ENCODE peak calls at places on chromosomes 16 and 17, in eight cellular contexts. One of them, this sample, is unnamed.

GRCh38 chr17:31598388-31598760 is 206.9 kb downstream of the RAB11FIP4 start:
- DNase-seq in stimulated activated CD4-positive, alpha-beta T cell treated with anti-CD3 and anti-CD28 coated beads, Interleukin-4, amount 100 ng/mL, for 4 hours: no peak
- DNase-seq in ecto neural progenitor cell: no peak
- DNase-seq in memory B cell: no peak
- DNase-seq in stimulated activated naive B cell treated with anti-CD40 and anti-IgM and Interleukin-4, amounts not matched to agents 10 μg/mL and 1 μg/mL and 100 μg/mL, for 72 hours: no peak
- DNase-seq in fibroblast of villous mesenchyme: no peak
- DNase-seq in EL: no peak
- DNase-seq in sciatic nerve: no peak
- DNase-seq in this sample: no peak

GRCh38 chr16:11333696-11334095 is 11.6 kb upstream of the RMI2 start:
- DNase-seq in sciatic nerve: no peak
- DNase-seq in memory B cell: no peak
- DNase-seq in EL: peak
- DNase-seq in stimulated activated CD4-positive, alpha-beta T cell treated with anti-CD3 and anti-CD28 coated beads, Interleukin-4, amount 100 ng/mL, for 4 hours: no peak
- DNase-seq in stimulated activated naive B cell treated with anti-CD40 and anti-IgM and Interleukin-4, amounts not matched to agents 10 μg/mL and 1 μg/mL and 100 μg/mL, for 72 hours: no peak
- DNase-seq in fibroblast of villous mesenchyme: peak
- DNase-seq in ecto neural progenitor cell: no peak
- DNase-seq in this sample: no peak

GRCh38 chr17:40602445-40603443 is 37.5 kb upstream of the CCR7 start:
- DNase-seq in sciatic nerve: no peak
- DNase-seq in ecto neural progenitor cell: no peak
- DNase-seq in EL: no peak
- DNase-seq in stimulated activated CD4-positive, alpha-beta T cell treated with anti-CD3 and anti-CD28 coated beads, Interleukin-4, amount 100 ng/mL, for 4 hours: peak
- DNase-seq in fibroblast of villous mesenchyme: peak
- DNase-seq in stimulated activated naive B cell treated with anti-CD40 and anti-IgM and Interleukin-4, amounts not matched to agents 10 μg/mL and 1 μg/mL and 100 μg/mL, for 72 hours: peak
- DNase-seq in memory B cell: no peak
- DNase-seq in this sample: no peak

GRCh38 chr17:15395091-15395490 is 53.7 kb upstream of the TEKT3 start:
- DNase-seq in ecto neural progenitor cell: peak
- DNase-seq in sciatic nerve: no peak
- DNase-seq in memory B cell: no peak
- DNase-seq in EL: no peak
- DNase-seq in fibroblast of villous mesenchyme: peak
- DNase-seq in stimulated activated CD4-positive, alpha-beta T cell treated with anti-CD3 and anti-CD28 coated beads, Interleukin-4, amount 100 ng/mL, for 4 hours: no peak
- DNase-seq in stimulated activated naive B cell treated with anti-CD40 and anti-IgM and Interleukin-4, amounts not matched to agents 10 μg/mL and 1 μg/mL and 100 μg/mL, for 72 hours: no peak
- DNase-seq in this sample: no peak

GRCh38 chr16:75789237-75789636 is 62.9 kb upstream of the CPHXL start:
- DNase-seq in sciatic nerve: no peak
- DNase-seq in fibroblast of villous mesenchyme: peak
- DNase-seq in ecto neural progenitor cell: no peak
- DNase-seq in memory B cell: no peak
- DNase-seq in stimulated activated CD4-positive, alpha-beta T cell treated with anti-CD3 and anti-CD28 coated beads, Interleukin-4, amount 100 ng/mL, for 4 hours: no peak
- DNase-seq in EL: peak
- DNase-seq in stimulated activated naive B cell treated with anti-CD40 and anti-IgM and Interleukin-4, amounts not matched to agents 10 μg/mL and 1 μg/mL and 100 μg/mL, for 72 hours: no peak
- DNase-seq in this sample: no peak

GRCh38 chr16:84686702-84687298 is 13.0 kb upstream of the USP10 start:
- DNase-seq in stimulated activated CD4-positive, alpha-beta T cell treated with anti-CD3 and anti-CD28 coated beads, Interleukin-4, amount 100 ng/mL, for 4 hours: no peak
- DNase-seq in ecto neural progenitor cell: no peak
- DNase-seq in stimulated activated naive B cell treated with anti-CD40 and anti-IgM and Interleukin-4, amounts not matched to agents 10 μg/mL and 1 μg/mL and 100 μg/mL, for 72 hours: no peak
- DNase-seq in memory B cell: no peak
- DNase-seq in EL: no peak
- DNase-seq in fibroblast of villous mesenchyme: no peak
- DNase-seq in sciatic nerve: no peak
- DNase-seq in this sample: no peak

GRCh38 chr16:11105038-11105903 is 150.7 kb downstream of the SOCS1 start:
- DNase-seq in fibroblast of villous mesenchyme: peak
- DNase-seq in ecto neural progenitor cell: no peak
- DNase-seq in EL: peak
- DNase-seq in memory B cell: peak
- DNase-seq in stimulated activated naive B cell treated with anti-CD40 and anti-IgM and Interleukin-4, amounts not matched to agents 10 μg/mL and 1 μg/mL and 100 μg/mL, for 72 hours: peak
- DNase-seq in stimulated activated CD4-positive, alpha-beta T cell treated with anti-CD3 and anti-CD28 coated beads, Interleukin-4, amount 100 ng/mL, for 4 hours: peak
- DNase-seq in sciatic nerve: no peak
- DNase-seq in this sample: no peak

GRCh38 chr16:1414532-1415265 is at the start of gene UNKL:
- DNase-seq in ecto neural progenitor cell: peak
- DNase-seq in stimulated activated CD4-positive, alpha-beta T cell treated with anti-CD3 and anti-CD28 coated beads, Interleukin-4, amount 100 ng/mL, for 4 hours: peak
- DNase-seq in sciatic nerve: peak
- DNase-seq in EL: peak
- DNase-seq in fibroblast of villous mesenchyme: peak
- DNase-seq in stimulated activated naive B cell treated with anti-CD40 and anti-IgM and Interleukin-4, amounts not matched to agents 10 μg/mL and 1 μg/mL and 100 μg/mL, for 72 hours: peak
- DNase-seq in memory B cell: peak
- DNase-seq in this sample: peak

GRCh38 chr17:77570565-77570898 is 388.0 kb upstream of the TNRC6C start:
- DNase-seq in memory B cell: no peak
- DNase-seq in stimulated activated CD4-positive, alpha-beta T cell treated with anti-CD3 and anti-CD28 coated beads, Interleukin-4, amount 100 ng/mL, for 4 hours: no peak
- DNase-seq in stimulated activated naive B cell treated with anti-CD40 and anti-IgM and Interleukin-4, amounts not matched to agents 10 μg/mL and 1 μg/mL and 100 μg/mL, for 72 hours: no peak
- DNase-seq in EL: no peak
- DNase-seq in fibroblast of villous mesenchyme: no peak
- DNase-seq in sciatic nerve: no peak
- DNase-seq in ecto neural progenitor cell: peak
- DNase-seq in this sample: no peak

GRCh38 chr17:69525920-69526841 is 111.7 kb downstream of the MAP2K6 start:
- DNase-seq in sciatic nerve: no peak
- DNase-seq in ecto neural progenitor cell: no peak
- DNase-seq in memory B cell: no peak
- DNase-seq in stimulated activated naive B cell treated with anti-CD40 and anti-IgM and Interleukin-4, amounts not matched to agents 10 μg/mL and 1 μg/mL and 100 μg/mL, for 72 hours: no peak
- DNase-seq in fibroblast of villous mesenchyme: peak
- DNase-seq in stimulated activated CD4-positive, alpha-beta T cell treated with anti-CD3 and anti-CD28 coated beads, Interleukin-4, amount 100 ng/mL, for 4 hours: no peak
- DNase-seq in EL: peak
- DNase-seq in this sample: no peak

GRCh38 chr17:62802531-62803205 is 5.4 kb downstream of the MARCHF10 start:
- DNase-seq in stimulated activated naive B cell treated with anti-CD40 and anti-IgM and Interleukin-4, amounts not matched to agents 10 μg/mL and 1 μg/mL and 100 μg/mL, for 72 hours: no peak
- DNase-seq in stimulated activated CD4-positive, alpha-beta T cell treated with anti-CD3 and anti-CD28 coated beads, Interleukin-4, amount 100 ng/mL, for 4 hours: no peak
- DNase-seq in ecto neural progenitor cell: no peak
- DNase-seq in EL: no peak
- DNase-seq in sciatic nerve: no peak
- DNase-seq in fibroblast of villous mesenchyme: no peak
- DNase-seq in memory B cell: no peak
- DNase-seq in this sample: no peak

GRCh38 chr17:78448356-78448993 is 70.0 kb downstream of the PGS1 start:
- DNase-seq in stimulated activated naive B cell treated with anti-CD40 and anti-IgM and Interleukin-4, amounts not matched to agents 10 μg/mL and 1 μg/mL and 100 μg/mL, for 72 hours: no peak
- DNase-seq in stimulated activated CD4-positive, alpha-beta T cell treated with anti-CD3 and anti-CD28 coated beads, Interleukin-4, amount 100 ng/mL, for 4 hours: no peak
- DNase-seq in sciatic nerve: no peak
- DNase-seq in memory B cell: no peak
- DNase-seq in EL: no peak
- DNase-seq in fibroblast of villous mesenchyme: no peak
- DNase-seq in ecto neural progenitor cell: no peak
- DNase-seq in this sample: no peak

GRCh38 chr16:57773019-57773418 is 29.3 kb downstream of the KIFC3 start:
- DNase-seq in sciatic nerve: no peak
- DNase-seq in memory B cell: no peak
- DNase-seq in ecto neural progenitor cell: no peak
- DNase-seq in fibroblast of villous mesenchyme: no peak
- DNase-seq in stimulated activated CD4-positive, alpha-beta T cell treated with anti-CD3 and anti-CD28 coated beads, Interleukin-4, amount 100 ng/mL, for 4 hours: no peak
- DNase-seq in stimulated activated naive B cell treated with anti-CD40 and anti-IgM and Interleukin-4, amounts not matched to agents 10 μg/mL and 1 μg/mL and 100 μg/mL, for 72 hours: no peak
- DNase-seq in EL: no peak
- DNase-seq in this sample: no peak

GRCh38 chr16:22694887-22695382 is 119.0 kb upstream of the HS3ST2 start:
- DNase-seq in memory B cell: no peak
- DNase-seq in stimulated activated naive B cell treated with anti-CD40 and anti-IgM and Interleukin-4, amounts not matched to agents 10 μg/mL and 1 μg/mL and 100 μg/mL, for 72 hours: no peak
- DNase-seq in ecto neural progenitor cell: peak
- DNase-seq in EL: peak
- DNase-seq in stimulated activated CD4-positive, alpha-beta T cell treated with anti-CD3 and anti-CD28 coated beads, Interleukin-4, amount 100 ng/mL, for 4 hours: no peak
- DNase-seq in sciatic nerve: no peak
- DNase-seq in fibroblast of villous mesenchyme: peak
- DNase-seq in this sample: no peak

GRCh38 chr17:7548585-7549400 is at the start of gene TNFSF12:
- DNase-seq in sciatic nerve: peak
- DNase-seq in EL: peak
- DNase-seq in stimulated activated CD4-positive, alpha-beta T cell treated with anti-CD3 and anti-CD28 coated beads, Interleukin-4, amount 100 ng/mL, for 4 hours: peak
- DNase-seq in fibroblast of villous mesenchyme: peak
- DNase-seq in memory B cell: peak
- DNase-seq in ecto neural progenitor cell: no peak
- DNase-seq in stimulated activated naive B cell treated with anti-CD40 and anti-IgM and Interleukin-4, amounts not matched to agents 10 μg/mL and 1 μg/mL and 100 μg/mL, for 72 hours: no peak
- DNase-seq in this sample: peak

GRCh38 chr17:77884019-77884418 is 74.5 kb upstream of the TNRC6C start:
- DNase-seq in ecto neural progenitor cell: peak
- DNase-seq in stimulated activated CD4-positive, alpha-beta T cell treated with anti-CD3 and anti-CD28 coated beads, Interleukin-4, amount 100 ng/mL, for 4 hours: peak
- DNase-seq in fibroblast of villous mesenchyme: no peak
- DNase-seq in sciatic nerve: no peak
- DNase-seq in EL: no peak
- DNase-seq in stimulated activated naive B cell treated with anti-CD40 and anti-IgM and Interleukin-4, amounts not matched to agents 10 μg/mL and 1 μg/mL and 100 μg/mL, for 72 hours: no peak
- DNase-seq in memory B cell: no peak
- DNase-seq in this sample: no peak

GRCh38 chr17:75845058-75845711 is 981 bp upstream of the UNC13D start:
- DNase-seq in memory B cell: peak
- DNase-seq in stimulated activated CD4-positive, alpha-beta T cell treated with anti-CD3 and anti-CD28 coated beads, Interleukin-4, amount 100 ng/mL, for 4 hours: peak
- DNase-seq in sciatic nerve: peak
- DNase-seq in fibroblast of villous mesenchyme: peak
- DNase-seq in stimulated activated naive B cell treated with anti-CD40 and anti-IgM and Interleukin-4, amounts not matched to agents 10 μg/mL and 1 μg/mL and 100 μg/mL, for 72 hours: peak
- DNase-seq in EL: peak
- DNase-seq in ecto neural progenitor cell: peak
- DNase-seq in this sample: no peak

GRCh38 chr16:89314357-89314756 is 96.9 kb downstream of the ZNF778 start:
- DNase-seq in sciatic nerve: no peak
- DNase-seq in memory B cell: no peak
- DNase-seq in fibroblast of villous mesenchyme: no peak
- DNase-seq in EL: no peak
- DNase-seq in ecto neural progenitor cell: no peak
- DNase-seq in stimulated activated naive B cell treated with anti-CD40 and anti-IgM and Interleukin-4, amounts not matched to agents 10 μg/mL and 1 μg/mL and 100 μg/mL, for 72 hours: no peak
- DNase-seq in stimulated activated CD4-positive, alpha-beta T cell treated with anti-CD3 and anti-CD28 coated beads, Interleukin-4, amount 100 ng/mL, for 4 hours: peak
- DNase-seq in this sample: no peak

GRCh38 chr16:66271074-66272060 is 95.1 kb upstream of the CDH5 start:
- DNase-seq in stimulated activated CD4-positive, alpha-beta T cell treated with anti-CD3 and anti-CD28 coated beads, Interleukin-4, amount 100 ng/mL, for 4 hours: no peak
- DNase-seq in memory B cell: no peak
- DNase-seq in ecto neural progenitor cell: peak
- DNase-seq in sciatic nerve: peak
- DNase-seq in fibroblast of villous mesenchyme: no peak
- DNase-seq in EL: peak
- DNase-seq in stimulated activated naive B cell treated with anti-CD40 and anti-IgM and Interleukin-4, amounts not matched to agents 10 μg/mL and 1 μg/mL and 100 μg/mL, for 72 hours: no peak
- DNase-seq in this sample: no peak

GRCh38 chr17:75652934-75653549 is 13.9 kb downstream of the RECQL5 start:
- DNase-seq in stimulated activated CD4-positive, alpha-beta T cell treated with anti-CD3 and anti-CD28 coated beads, Interleukin-4, amount 100 ng/mL, for 4 hours: no peak
- DNase-seq in ecto neural progenitor cell: peak
- DNase-seq in stimulated activated naive B cell treated with anti-CD40 and anti-IgM and Interleukin-4, amounts not matched to agents 10 μg/mL and 1 μg/mL and 100 μg/mL, for 72 hours: no peak
- DNase-seq in sciatic nerve: peak
- DNase-seq in fibroblast of villous mesenchyme: peak
- DNase-seq in EL: peak
- DNase-seq in memory B cell: no peak
- DNase-seq in this sample: no peak

GRCh38 chr16:2019500-2019899 is at the start of gene NPW:
- DNase-seq in fibroblast of villous mesenchyme: no peak
- DNase-seq in EL: no peak
- DNase-seq in memory B cell: no peak
- DNase-seq in sciatic nerve: no peak
- DNase-seq in stimulated activated naive B cell treated with anti-CD40 and anti-IgM and Interleukin-4, amounts not matched to agents 10 μg/mL and 1 μg/mL and 100 μg/mL, for 72 hours: no peak
- DNase-seq in stimulated activated CD4-positive, alpha-beta T cell treated with anti-CD3 and anti-CD28 coated beads, Interleukin-4, amount 100 ng/mL, for 4 hours: peak
- DNase-seq in ecto neural progenitor cell: no peak
- DNase-seq in this sample: no peak

GRCh38 chr17:77393274-77393600 is 252.5 kb downstream of the SEC14L1 start:
- DNase-seq in sciatic nerve: no peak
- DNase-seq in EL: no peak
- DNase-seq in stimulated activated naive B cell treated with anti-CD40 and anti-IgM and Interleukin-4, amounts not matched to agents 10 μg/mL and 1 μg/mL and 100 μg/mL, for 72 hours: no peak
- DNase-seq in fibroblast of villous mesenchyme: no peak
- DNase-seq in stimulated activated CD4-positive, alpha-beta T cell treated with anti-CD3 and anti-CD28 coated beads, Interleukin-4, amount 100 ng/mL, for 4 hours: no peak
- DNase-seq in memory B cell: no peak
- DNase-seq in ecto neural progenitor cell: no peak
- DNase-seq in this sample: no peak

GRCh38 chr17:19311421-19312215 is 50.9 kb downstream of the B9D1 start:
- DNase-seq in sciatic nerve: no peak
- DNase-seq in stimulated activated naive B cell treated with anti-CD40 and anti-IgM and Interleukin-4, amounts not matched to agents 10 μg/mL and 1 μg/mL and 100 μg/mL, for 72 hours: no peak
- DNase-seq in ecto neural progenitor cell: no peak
- DNase-seq in stimulated activated CD4-positive, alpha-beta T cell treated with anti-CD3 and anti-CD28 coated beads, Interleukin-4, amount 100 ng/mL, for 4 hours: no peak
- DNase-seq in fibroblast of villous mesenchyme: no peak
- DNase-seq in EL: peak
- DNase-seq in memory B cell: no peak
- DNase-seq in this sample: no peak

GRCh38 chr17:1720856-1721386 is 3.6 kb upstream of the WDR81 start:
- DNase-seq in sciatic nerve: peak
- DNase-seq in EL: peak
- DNase-seq in stimulated activated CD4-positive, alpha-beta T cell treated with anti-CD3 and anti-CD28 coated beads, Interleukin-4, amount 100 ng/mL, for 4 hours: peak
- DNase-seq in stimulated activated naive B cell treated with anti-CD40 and anti-IgM and Interleukin-4, amounts not matched to agents 10 μg/mL and 1 μg/mL and 100 μg/mL, for 72 hours: peak
- DNase-seq in ecto neural progenitor cell: peak
- DNase-seq in fibroblast of villous mesenchyme: peak
- DNase-seq in memory B cell: peak
- DNase-seq in this sample: no peak

GRCh38 chr16:48244863-48245195 is 729 bp downstream of the LONP2 start:
- DNase-seq in stimulated activated CD4-positive, alpha-beta T cell treated with anti-CD3 and anti-CD28 coated beads, Interleukin-4, amount 100 ng/mL, for 4 hours: no peak
- DNase-seq in ecto neural progenitor cell: no peak
- DNase-seq in fibroblast of villous mesenchyme: peak
- DNase-seq in sciatic nerve: no peak
- DNase-seq in EL: peak
- DNase-seq in memory B cell: no peak
- DNase-seq in stimulated activated naive B cell treated with anti-CD40 and anti-IgM and Interleukin-4, amounts not matched to agents 10 μg/mL and 1 μg/mL and 100 μg/mL, for 72 hours: no peak
- DNase-seq in this sample: no peak

GRCh38 chr17:40095944-40096791 is 4.2 kb downstream of the NR1D1 start:
- DNase-seq in stimulated activated CD4-positive, alpha-beta T cell treated with anti-CD3 and anti-CD28 coated beads, Interleukin-4, amount 100 ng/mL, for 4 hours: peak
- DNase-seq in ecto neural progenitor cell: no peak
- DNase-seq in fibroblast of villous mesenchyme: no peak
- DNase-seq in memory B cell: peak
- DNase-seq in EL: no peak
- DNase-seq in sciatic nerve: peak
- DNase-seq in stimulated activated naive B cell treated with anti-CD40 and anti-IgM and Interleukin-4, amounts not matched to agents 10 μg/mL and 1 μg/mL and 100 μg/mL, for 72 hours: peak
- DNase-seq in this sample: no peak

GRCh38 chr17:83034525-83034924 is 44.9 kb upstream of the METRNL start:
- DNase-seq in sciatic nerve: peak
- DNase-seq in fibroblast of villous mesenchyme: no peak
- DNase-seq in ecto neural progenitor cell: peak
- DNase-seq in stimulated activated naive B cell treated with anti-CD40 and anti-IgM and Interleukin-4, amounts not matched to agents 10 μg/mL and 1 μg/mL and 100 μg/mL, for 72 hours: no peak
- DNase-seq in stimulated activated CD4-positive, alpha-beta T cell treated with anti-CD3 and anti-CD28 coated beads, Interleukin-4, amount 100 ng/mL, for 4 hours: no peak
- DNase-seq in memory B cell: no peak
- DNase-seq in EL: no peak
- DNase-seq in this sample: no peak

GRCh38 chr17:58531661-58532554 is 17.5 kb upstream of the MTMR4 start:
- DNase-seq in stimulated activated CD4-positive, alpha-beta T cell treated with anti-CD3 and anti-CD28 coated beads, Interleukin-4, amount 100 ng/mL, for 4 hours: peak
- DNase-seq in ecto neural progenitor cell: peak
- DNase-seq in EL: peak
- DNase-seq in sciatic nerve: peak
- DNase-seq in memory B cell: peak
- DNase-seq in fibroblast of villous mesenchyme: peak
- DNase-seq in stimulated activated naive B cell treated with anti-CD40 and anti-IgM and Interleukin-4, amounts not matched to agents 10 μg/mL and 1 μg/mL and 100 μg/mL, for 72 hours: peak
- DNase-seq in this sample: peak

GRCh38 chr17:30530346-30531025 is 53.3 kb downstream of the GOSR1 start:
- DNase-seq in memory B cell: no peak
- DNase-seq in sciatic nerve: no peak
- DNase-seq in EL: peak
- DNase-seq in fibroblast of villous mesenchyme: peak
- DNase-seq in stimulated activated naive B cell treated with anti-CD40 and anti-IgM and Interleukin-4, amounts not matched to agents 10 μg/mL and 1 μg/mL and 100 μg/mL, for 72 hours: no peak
- DNase-seq in stimulated activated CD4-positive, alpha-beta T cell treated with anti-CD3 and anti-CD28 coated beads, Interleukin-4, amount 100 ng/mL, for 4 hours: no peak
- DNase-seq in ecto neural progenitor cell: no peak
- DNase-seq in this sample: no peak

GRCh38 chr16:85986931-85987749 is 88.2 kb downstream of the IRF8 start:
- DNase-seq in sciatic nerve: peak
- DNase-seq in stimulated activated naive B cell treated with anti-CD40 and anti-IgM and Interleukin-4, amounts not matched to agents 10 μg/mL and 1 μg/mL and 100 μg/mL, for 72 hours: no peak
- DNase-seq in stimulated activated CD4-positive, alpha-beta T cell treated with anti-CD3 and anti-CD28 coated beads, Interleukin-4, amount 100 ng/mL, for 4 hours: peak
- DNase-seq in EL: no peak
- DNase-seq in fibroblast of villous mesenchyme: peak
- DNase-seq in ecto neural progenitor cell: peak
- DNase-seq in memory B cell: peak
- DNase-seq in this sample: no peak

GRCh38 chr17:27463235-27463677 is 7.0 kb downstream of the KSR1 start:
- DNase-seq in memory B cell: no peak
- DNase-seq in stimulated activated CD4-positive, alpha-beta T cell treated with anti-CD3 and anti-CD28 coated beads, Interleukin-4, amount 100 ng/mL, for 4 hours: no peak
- DNase-seq in ecto neural progenitor cell: no peak
- DNase-seq in EL: no peak
- DNase-seq in sciatic nerve: no peak
- DNase-seq in stimulated activated naive B cell treated with anti-CD40 and anti-IgM and Interleukin-4, amounts not matched to agents 10 μg/mL and 1 μg/mL and 100 μg/mL, for 72 hours: no peak
- DNase-seq in fibroblast of villous mesenchyme: no peak
- DNase-seq in this sample: no peak